ENCODE peak calls at places on chromosomes 2 and 18, in seven cellular contexts. One of them, this sample, is unnamed.

GRCh38 chr2:241087420-241088268 is 14.4 kb downstream of the MTERF4 start:
- DNase-seq in HTR-8/SVneo: no peak
- DNase-seq in activated T-helper 1 cell treated with anti-CD3 and anti-CD28 coated beads, Interleukin-12 subunit alpha, Interleukin-12 subunit beta, Interleukin-2, Interleukin-4 antibody, amounts not matched to agents 30 ng/mL and 10 ng/mL and 1 ng/mL, durations not matched to agents 14 hours and 24 hours and 36 hours: no peak
- DNase-seq in heart left ventricle: no peak
- DNase-seq in IMR-90: no peak
- DNase-seq in brain microvascular endothelial cell: no peak
- DNase-seq in Daoy: no peak
- DNase-seq in this sample: no peak

GRCh38 chr2:129274038-129274415 is 705.4 kb upstream of the RAB6C start:
- DNase-seq in HTR-8/SVneo: no peak
- DNase-seq in activated T-helper 1 cell treated with anti-CD3 and anti-CD28 coated beads, Interleukin-12 subunit alpha, Interleukin-12 subunit beta, Interleukin-2, Interleukin-4 antibody, amounts not matched to agents 30 ng/mL and 10 ng/mL and 1 ng/mL, durations not matched to agents 14 hours and 24 hours and 36 hours: no peak
- DNase-seq in heart left ventricle: no peak
- DNase-seq in IMR-90: no peak
- DNase-seq in brain microvascular endothelial cell: no peak
- DNase-seq in Daoy: no peak
- DNase-seq in this sample: no peak

GRCh38 chr2:216596234-216596985 is 36.8 kb upstream of the IGFBP2 start:
- DNase-seq in HTR-8/SVneo: no peak
- DNase-seq in activated T-helper 1 cell treated with anti-CD3 and anti-CD28 coated beads, Interleukin-12 subunit alpha, Interleukin-12 subunit beta, Interleukin-2, Interleukin-4 antibody, amounts not matched to agents 30 ng/mL and 10 ng/mL and 1 ng/mL, durations not matched to agents 14 hours and 24 hours and 36 hours: no peak
- DNase-seq in heart left ventricle: peak
- DNase-seq in IMR-90: peak
- DNase-seq in brain microvascular endothelial cell: peak
- DNase-seq in Daoy: peak
- DNase-seq in this sample: no peak

GRCh38 chr18:2857491-2858063 is 10.8 kb downstream of the EMILIN2 start:
- DNase-seq in HTR-8/SVneo: no peak
- DNase-seq in activated T-helper 1 cell treated with anti-CD3 and anti-CD28 coated beads, Interleukin-12 subunit alpha, Interleukin-12 subunit beta, Interleukin-2, Interleukin-4 antibody, amounts not matched to agents 30 ng/mL and 10 ng/mL and 1 ng/mL, durations not matched to agents 14 hours and 24 hours and 36 hours: no peak
- DNase-seq in heart left ventricle: peak
- DNase-seq in IMR-90: peak
- DNase-seq in brain microvascular endothelial cell: peak
- DNase-seq in Daoy: no peak
- DNase-seq in this sample: no peak

GRCh38 chr2:100407108-100407507 is 10.4 kb downstream of the CHST10 start:
- DNase-seq in HTR-8/SVneo: no peak
- DNase-seq in activated T-helper 1 cell treated with anti-CD3 and anti-CD28 coated beads, Interleukin-12 subunit alpha, Interleukin-12 subunit beta, Interleukin-2, Interleukin-4 antibody, amounts not matched to agents 30 ng/mL and 10 ng/mL and 1 ng/mL, durations not matched to agents 14 hours and 24 hours and 36 hours: no peak
- DNase-seq in heart left ventricle: no peak
- DNase-seq in IMR-90: no peak
- DNase-seq in brain microvascular endothelial cell: no peak
- DNase-seq in Daoy: no peak
- DNase-seq in this sample: no peak

GRCh38 chr18:77108001-77108692 is 24.4 kb downstream of the MBP start:
- DNase-seq in HTR-8/SVneo: peak
- DNase-seq in activated T-helper 1 cell treated with anti-CD3 and anti-CD28 coated beads, Interleukin-12 subunit alpha, Interleukin-12 subunit beta, Interleukin-2, Interleukin-4 antibody, amounts not matched to agents 30 ng/mL and 10 ng/mL and 1 ng/mL, durations not matched to agents 14 hours and 24 hours and 36 hours: no peak
- DNase-seq in heart left ventricle: peak
- DNase-seq in IMR-90: peak
- DNase-seq in brain microvascular endothelial cell: peak
- DNase-seq in Daoy: peak
- DNase-seq in this sample: peak

GRCh38 chr2:222451270-222451674 is 26.9 kb downstream of the SGPP2 start:
- DNase-seq in HTR-8/SVneo: no peak
- DNase-seq in activated T-helper 1 cell treated with anti-CD3 and anti-CD28 coated beads, Interleukin-12 subunit alpha, Interleukin-12 subunit beta, Interleukin-2, Interleukin-4 antibody, amounts not matched to agents 30 ng/mL and 10 ng/mL and 1 ng/mL, durations not matched to agents 14 hours and 24 hours and 36 hours: no peak
- DNase-seq in heart left ventricle: no peak
- DNase-seq in IMR-90: no peak
- DNase-seq in brain microvascular endothelial cell: no peak
- DNase-seq in Daoy: peak
- DNase-seq in this sample: no peak

GRCh38 chr2:128622916-128623620 is 304.4 kb upstream of the HS6ST1 start:
- DNase-seq in HTR-8/SVneo: no peak
- DNase-seq in activated T-helper 1 cell treated with anti-CD3 and anti-CD28 coated beads, Interleukin-12 subunit alpha, Interleukin-12 subunit beta, Interleukin-2, Interleukin-4 antibody, amounts not matched to agents 30 ng/mL and 10 ng/mL and 1 ng/mL, durations not matched to agents 14 hours and 24 hours and 36 hours: no peak
- DNase-seq in heart left ventricle: no peak
- DNase-seq in IMR-90: peak
- DNase-seq in brain microvascular endothelial cell: no peak
- DNase-seq in Daoy: no peak
- DNase-seq in this sample: no peak

GRCh38 chr18:48152549-48152948 is 222.1 kb upstream of the SMAD2 start:
- DNase-seq in HTR-8/SVneo: no peak
- DNase-seq in activated T-helper 1 cell treated with anti-CD3 and anti-CD28 coated beads, Interleukin-12 subunit alpha, Interleukin-12 subunit beta, Interleukin-2, Interleukin-4 antibody, amounts not matched to agents 30 ng/mL and 10 ng/mL and 1 ng/mL, durations not matched to agents 14 hours and 24 hours and 36 hours: no peak
- DNase-seq in heart left ventricle: no peak
- DNase-seq in IMR-90: no peak
- DNase-seq in brain microvascular endothelial cell: no peak
- DNase-seq in Daoy: no peak
- DNase-seq in this sample: no peak

GRCh38 chr2:9226458-9227380 is 20.1 kb downstream of the ASAP2 start:
- DNase-seq in HTR-8/SVneo: no peak
- DNase-seq in activated T-helper 1 cell treated with anti-CD3 and anti-CD28 coated beads, Interleukin-12 subunit alpha, Interleukin-12 subunit beta, Interleukin-2, Interleukin-4 antibody, amounts not matched to agents 30 ng/mL and 10 ng/mL and 1 ng/mL, durations not matched to agents 14 hours and 24 hours and 36 hours: no peak
- DNase-seq in heart left ventricle: no peak
- DNase-seq in IMR-90: no peak
- DNase-seq in brain microvascular endothelial cell: no peak
- DNase-seq in Daoy: no peak
- DNase-seq in this sample: no peak